ENCODE peak calls at places on chromosomes 16 and 17, in ten cellular contexts. P, Z, X, M, G, K, U, L, N and Y are unnamed samples.
A peak's percentile ranks its signal among the peaks of the same experiment; 100 is the strongest.

GRCh38 chr17:28530926-28531325 is 21.5 kb downstream of the UNC119 start:
- DNase-seq in P (no peak), Z (no peak), X (no peak), M (no peak), G (no peak), K (no peak), U (no peak), L (no peak), N (no peak), Y (no peak)

GRCh38 chr17:82212331-82213250 is at the start of gene CCDC57:
- DNase-seq in P (peak; percentile 78), Z (peak; percentile 92), X (peak; percentile 80), M (peak; percentile 92), G (peak; percentile 50), K (no peak), U (peak; percentile 88), L (no peak), N (no peak), Y (peak; percentile 85)

GRCh38 chr16:23570992-23571632 is 13.6 kb downstream of the UBFD1 start:
- DNase-seq in P (no peak), Z (no peak), X (no peak), M (no peak), G (no peak), K (no peak), U (no peak), L (no peak), N (no peak), Y (no peak)

GRCh38 chr17:63827801-63828221 is 348 bp upstream of the FTSJ3 start:
- DNase-seq in P (no peak), Z (no peak), X (no peak), M (no peak), G (no peak), K (no peak), U (no peak), L (no peak), N (no peak), Y (peak; percentile 9)

GRCh38 chr17:34567665-34568064 is 11.7 kb upstream of the TMEM132E start:
- DNase-seq in P (no peak), Z (no peak), X (peak; percentile 31), M (no peak), G (no peak), K (no peak), U (no peak), L (no peak), N (no peak), Y (no peak)

GRCh38 chr16:50756466-50756865 is 14.6 kb downstream of the CYLD start:
- DNase-seq in P (no peak), Z (no peak), X (no peak), M (no peak), G (no peak), K (no peak), U (no peak), L (no peak), N (no peak), Y (no peak)

GRCh38 chr17:48647103-48647963 is 21.2 kb upstream of the HOXB9 start:
- DNase-seq in P (peak; percentile 25), Z (no peak), X (peak; percentile 62), M (peak; percentile 45), G (no peak), K (no peak), U (no peak), L (no peak), N (no peak), Y (no peak)

GRCh38 chr17:43431741-43432523 is 33.1 kb downstream of the ARL4D start:
- DNase-seq in P (no peak), Z (no peak), X (no peak), M (peak; percentile 11), G (no peak), K (no peak), U (no peak), L (no peak), N (no peak), Y (peak; percentile 62)

GRCh38 chr16:54633943-54634362 is 296.7 kb upstream of the IRX5 start:
- DNase-seq in P (peak; percentile 10), Z (no peak), X (no peak), M (peak; percentile 65), G (no peak), K (no peak), U (peak; percentile 57), L (no peak), N (no peak), Y (no peak)

GRCh38 chr16:30585022-30585399 is 486 bp downstream of the ZNF785 start:
- DNase-seq in P (peak; percentile 32), Z (no peak), X (no peak), M (peak; percentile 37), G (no peak), K (no peak), U (no peak), L (no peak), N (no peak), Y (no peak)

GRCh38 chr17:12686486-12686885 is 20.8 kb downstream of the MYOCD start:
- DNase-seq in P (no peak), Z (no peak), X (no peak), M (no peak), G (no peak), K (no peak), U (no peak), L (no peak), N (no peak), Y (no peak)

GRCh38 chr16:4336701-4337539 is 14.2 kb downstream of the PAM16 start:
- DNase-seq in P (no peak), Z (no peak), X (no peak), M (no peak), G (no peak), K (no peak), U (no peak), L (no peak), N (no peak), Y (no peak)

GRCh38 chr17:10628756-10629155 is 28.4 kb downstream of the MYH3 start:
- DNase-seq in P (peak; percentile 14), Z (no peak), X (no peak), M (peak; percentile 47), G (no peak), K (no peak), U (no peak), L (no peak), N (no peak), Y (no peak)

GRCh38 chr16:56281256-56281805 is 90.0 kb downstream of the GNAO1 start:
- DNase-seq in P (no peak), Z (no peak), X (peak; percentile 21), M (peak; percentile 95), G (no peak), K (no peak), U (peak; percentile 55), L (no peak), N (no peak), Y (peak; percentile 7)

GRCh38 chr17:51372345-51373004 is 112.1 kb downstream of the UTP18 start:
- DNase-seq in P (no peak), Z (no peak), X (peak; percentile 65), M (peak; percentile 19), G (no peak), K (no peak), U (peak; percentile 98), L (no peak), N (peak; percentile 55), Y (peak; percentile 18)

GRCh38 chr17:50558955-50559614 is 1.4 kb upstream of the CACNA1G start:
- DNase-seq in P (no peak), Z (no peak), X (no peak), M (peak; percentile 86), G (no peak), K (no peak), U (no peak), L (no peak), N (no peak), Y (no peak)

GRCh38 chr17:19719365-19720209 is 3.2 kb upstream of the SLC47A2 start:
- DNase-seq in P (no peak), Z (peak; percentile 28), X (no peak), M (no peak), G (no peak), K (no peak), U (no peak), L (no peak), N (peak; percentile 75), Y (no peak)

GRCh38 chr17:43671075-43671692 is 9.5 kb upstream of the MEOX1 start:
- DNase-seq in P (peak; percentile 11), Z (no peak), X (peak; percentile 65), M (no peak), G (no peak), K (no peak), U (no peak), L (no peak), N (peak; percentile 55), Y (no peak)